ENCODE peak calls at places on chromosomes 12 and 14, in nine cellular contexts. A, L, M, Y, T, U, Q, P and W are unnamed samples.

GRCh38 chr14:98510392-98510791 is 761.6 kb downstream of the BCL11B start:
- DNase-seq in P (no peak), Q (no peak), L (no peak), A (no peak), Y (no peak), U (no peak), T (no peak), M (no peak), W (no peak)

GRCh38 chr12:51827925-51828818 is 20.3 kb downstream of the FIGNL2 start:
- DNase-seq in Y (peak; percentile 66), P (peak; percentile 39), M (no peak), L (no peak), U (no peak), T (no peak), Q (peak; percentile 55), A (no peak), W (peak; percentile 74)

GRCh38 chr12:11794311-11794710 is 144.8 kb downstream of the ETV6 start:
- DNase-seq in U (peak; percentile 40), T (no peak), Y (no peak), Q (no peak), P (no peak), L (peak; percentile 70), A (peak; percentile 47), M (peak; percentile 86), W (no peak)

GRCh38 chr12:1643056-1643455 is 14.0 kb downstream of the WNT5B start:
- DNase-seq in P (no peak), L (no peak), T (no peak), Y (no peak), M (no peak), U (no peak), A (no peak), Q (no peak), W (no peak)

GRCh38 chr14:43789458-43789857 is 717.6 kb downstream of the FSCB start:
- DNase-seq in T (no peak), U (no peak), A (no peak), Q (no peak), M (peak; percentile 92), P (no peak), Y (no peak), L (no peak), W (no peak)

GRCh38 chr12:58503731-58504520 is 416.4 kb downstream of the LRIG3 start:
- DNase-seq in M (peak; percentile 54), T (no peak), Y (no peak), P (no peak), Q (no peak), L (no peak), U (peak; percentile 38), A (no peak), W (no peak)

GRCh38 chr12:103877934-103878510 is 37.0 kb upstream of the NT5DC3 start:
- DNase-seq in Y (peak; percentile 62), L (peak; percentile 78), M (peak; percentile 85), T (peak; percentile 71), U (peak; percentile 63), A (peak; percentile 40), P (peak; percentile 16), Q (no peak), W (peak; percentile 65)

GRCh38 chr12:101698782-101699347 is 1.4 kb downstream of the CHPT1 start:
- DNase-seq in U (no peak), P (no peak), A (no peak), Y (no peak), Q (no peak), L (peak; percentile 18), M (no peak), T (no peak), W (no peak)

GRCh38 chr14:91817566-91818325 is 49.6 kb downstream of the TC2N start:
- DNase-seq in A (no peak), U (no peak), L (no peak), Y (no peak), M (no peak), P (no peak), T (no peak), Q (no peak), W (no peak)

GRCh38 chr12:132379576-132379975 is 50.2 kb upstream of the GALNT9 start:
- DNase-seq in T (no peak), Y (no peak), U (no peak), P (no peak), L (no peak), Q (no peak), M (no peak), A (no peak), W (no peak)

GRCh38 chr12:32125455-32126084 is 18.9 kb downstream of the BICD1 start:
- DNase-seq in Q (no peak), L (no peak), A (no peak), U (no peak), M (no peak), P (no peak), T (no peak), Y (no peak), W (no peak)

GRCh38 chr12:123223241-123223668 is 9.7 kb downstream of the MPHOSPH9 start:
- DNase-seq in A (no peak), T (no peak), Q (no peak), P (peak; percentile 26), Y (peak; percentile 54), L (no peak), M (no peak), U (no peak), W (peak; percentile 71)

GRCh38 chr12:28409892-28410291 is 219.6 kb downstream of the CCDC91 start:
- DNase-seq in M (no peak), U (no peak), Y (no peak), P (no peak), A (no peak), T (no peak), Q (no peak), L (no peak), W (no peak)

GRCh38 chr12:58833844-58834243 is 86.5 kb downstream of the LRIG3 start:
- DNase-seq in A (no peak), T (peak; percentile 67), Q (no peak), U (no peak), P (no peak), M (peak; percentile 84), L (peak; percentile 17), Y (no peak), W (no peak)

GRCh38 chr12:45407188-45407850 is 191.4 kb downstream of the ANO6 start:
- DNase-seq in U (no peak), A (peak; percentile 34), M (no peak), Y (no peak), T (no peak), Q (no peak), P (no peak), L (no peak), W (no peak)

GRCh38 chr12:19683178-19683927 is 244.1 kb downstream of the AEBP2 start:
- DNase-seq in Q (no peak), T (no peak), U (no peak), M (no peak), A (no peak), L (peak; percentile 47), P (no peak), Y (no peak), W (no peak)

GRCh38 chr14:34437729-34438080 is 24.3 kb downstream of the SPTSSA start:
- DNase-seq in L (no peak), P (no peak), Y (no peak), Q (no peak), U (no peak), M (no peak), T (no peak), A (no peak), W (no peak)

GRCh38 chr12:40942326-40942725 is 245.8 kb upstream of the PDZRN4 start:
- DNase-seq in M (no peak), Y (no peak), Q (no peak), P (no peak), L (peak; percentile 40), A (no peak), U (no peak), T (no peak), W (no peak)